ENCODE peak calls at places on chromosomes 1 and 21, in nine cellular contexts. M is RKO; X is CD4-positive, alpha-beta memory T cell; O is cardiac muscle cell; L is NCI-H524 treated with DMSO at 0.1 percent for 48 hours; Q is NCI-H146; E is tibial artery; I is activated T-cell treated with anti-CD3 and anti-CD28 coated beads for 24 hours; V is fibroblast of lung. G is an unnamed sample.
A peak's percentile ranks its signal among the peaks of the same experiment; 100 is the strongest.

GRCh38 chr21:44845418-44846200 is 27.7 kb upstream of the SUMO3 start:
- DNase-seq in M (peak; percentile 32), X (peak; percentile 19), O (peak; percentile 85), L (peak; percentile 23), Q (peak; percentile 54), E (peak; percentile 79), I (peak; percentile 45), V (peak; percentile 53), G (peak; percentile 28)

GRCh38 chr1:85240174-85240601 is 19.3 kb downstream of the C1orf52 start:
- DNase-seq in M (peak; percentile 63), X (peak; percentile 17), O (peak; percentile 74), L (peak; percentile 53), Q (peak; percentile 45), E (no peak), I (no peak), V (peak; percentile 44), G (no peak)

GRCh38 chr1:225447649-225448048 is 19.8 kb upstream of the LBR start:
- DNase-seq in M (no peak), X (no peak), O (peak; percentile 65), L (no peak), Q (no peak), E (peak; percentile 92), I (no peak), V (peak; percentile 60), G (no peak)

GRCh38 chr1:158014702-158015320 is 21.4 kb downstream of the KIRREL1 start:
- DNase-seq in M (no peak), X (no peak), O (no peak), L (no peak), Q (no peak), E (no peak), I (no peak), V (no peak), G (no peak)

GRCh38 chr1:45669379-45669778 is 17.0 kb downstream of the GPBP1L1 start:
- DNase-seq in M (no peak), X (no peak), O (no peak), L (no peak), Q (no peak), E (no peak), I (no peak), V (no peak), G (no peak)

GRCh38 chr21:41664881-41665765 is 101.7 kb downstream of the RIPK4 start:
- DNase-seq in M (no peak), X (no peak), O (peak; percentile 37), L (no peak), Q (no peak), E (peak; percentile 92), I (no peak), V (peak; percentile 68), G (no peak)

GRCh38 chr1:200862713-200863415 is 9.9 kb upstream of the GPR25 start:
- DNase-seq in M (no peak), X (peak; percentile 47), O (no peak), L (peak; percentile 76), Q (no peak), E (no peak), I (no peak), V (no peak), G (peak; percentile 77)

GRCh38 chr1:226640737-226641136 is 92.2 kb downstream of the STUM start:
- DNase-seq in M (no peak), X (no peak), O (no peak), L (no peak), Q (no peak), E (no peak), I (no peak), V (no peak), G (no peak)

GRCh38 chr1:25524568-25525359 is 18.6 kb upstream of the LDLRAP1 start:
- DNase-seq in M (no peak), X (no peak), O (no peak), L (no peak), Q (no peak), E (no peak), I (no peak), V (no peak), G (no peak)

G was measured in DMS 273 treated with DMSO at 0.1 percent for 48 hours.